ENCODE peak calls at places on chromosomes 4 and X, in six cellular contexts. G is suprapubic skin, Z is breast epithelium, Y is GM12878, T is transverse colon, S is esophagus muscularis mucosa. J is an unnamed sample.

GRCh38 chr4:7186081-7186480 is 6.3 kb upstream of the SORCS2 start:
- DNase-seq in G (peak; percentile 44), Z (peak; percentile 36), Y (no peak), T (no peak), S (no peak), J (no peak)

GRCh38 chr4:150130953-150131352 is 52.7 kb downstream of the DCLK2 start:
- DNase-seq in G (no peak), Z (no peak), Y (no peak), T (no peak), S (no peak), J (no peak)

GRCh38 chr4:144611850-144612249 is 34.1 kb upstream of the HHIP start:
- DNase-seq in G (no peak), Z (no peak), Y (no peak), T (peak; percentile 9), S (no peak), J (no peak)

GRCh38 chrX:49993661-49994060 is 71.3 kb downstream of the CLCN5 start:
- DNase-seq in G (no peak), Z (no peak), Y (no peak), T (no peak), S (no peak), J (no peak)

GRCh38 chr4:149498246-149498645 is 317.4 kb downstream of the IQCM start:
- DNase-seq in G (no peak), Z (no peak), Y (no peak), T (no peak), S (no peak), J (no peak)

GRCh38 chrX:149871940-149872339 is 9.0 kb upstream of the MAGEA8 start:
- DNase-seq in G (no peak), Z (peak; percentile 62), Y (peak; percentile 13), T (peak; percentile 32), S (no peak), J (no peak)

GRCh38 chrX:9396930-9397329 is 67.9 kb upstream of the TBL1X start:
- DNase-seq in G (no peak), Z (no peak), Y (no peak), T (no peak), S (no peak), J (no peak)

GRCh38 chrX:40868868-40869267 is 133.5 kb upstream of the MED14 start:
- DNase-seq in G (no peak), Z (no peak), Y (no peak), T (no peak), S (no peak), J (no peak)

GRCh38 chr4:104860227-104861123 is 286.2 kb upstream of the TET2 start:
- DNase-seq in G (no peak), Z (no peak), Y (peak; percentile 72), T (peak; percentile 49), S (no peak), J (no peak)

GRCh38 chrX:45036161-45036560 is 163.2 kb downstream of the KDM6A start:
- DNase-seq in G (no peak), Z (no peak), Y (no peak), T (no peak), S (no peak), J (no peak)

GRCh38 chrX:96440941-96441340 is 243.7 kb upstream of the DIAPH2 start:
- DNase-seq in G (no peak), Z (no peak), Y (no peak), T (no peak), S (no peak), J (no peak)

GRCh38 chr4:159483110-159483509 is 380.2 kb downstream of the RAPGEF2 start:
- DNase-seq in G (no peak), Z (no peak), Y (no peak), T (no peak), S (no peak), J (no peak)
- TF ChIP-seq POLR2A in G (no peak), Z (no peak), Y (no peak), T (no peak), S (no peak), J (no peak)

DNA sequence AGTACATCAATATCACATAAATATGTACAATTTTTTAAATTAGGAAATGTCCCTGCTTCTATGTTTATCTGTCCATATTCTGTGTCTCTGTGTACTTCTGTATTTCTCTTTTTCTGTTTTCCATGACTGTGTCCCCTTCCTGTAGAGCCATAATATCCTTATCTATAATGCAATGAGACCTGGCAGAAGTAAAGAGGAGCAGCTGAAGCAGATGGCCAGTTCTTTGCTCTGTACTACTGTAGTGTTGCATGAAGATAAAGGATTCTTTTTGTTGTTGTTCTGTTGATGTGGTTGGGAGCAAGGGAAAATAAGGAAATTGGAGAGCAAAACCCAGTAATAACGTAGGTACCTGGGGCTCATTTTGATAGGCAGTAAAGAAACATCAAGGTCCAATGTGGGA is 301.7 kb downstream of the ADGRL3 start:
- DNase-seq in G (no peak), Z (no peak), Y (no peak), T (no peak), S (no peak), J (no peak)
- H3K36me3 ChIP-seq in G (no peaks in the 10 kb centered on the region), Z (no peaks in the 10 kb centered on the region), Y (no peaks in the 10 kb centered on the region), T (no peaks in the 10 kb centered on the region), S (no peaks in the 10 kb centered on the region), J (no peaks in the 10 kb centered on the region)

GRCh38 chr4:2433609-2434350 is 15.0 kb downstream of the CFAP99 start:
- DNase-seq in G (no peak), Z (no peak), Y (no peak), T (no peak), S (no peak), J (no peak)

GRCh38 chr4:2434420-2434819 is 15.7 kb downstream of the CFAP99 start:
- DNase-seq in G (no peak), Z (no peak), Y (no peak), T (no peak), S (no peak), J (no peak)

GRCh38 chr4:2428496-2429213 is 9.9 kb downstream of the CFAP99 start:
- DNase-seq in G (no peak), Z (no peak), Y (no peak), T (no peak), S (no peak), J (no peak)

GRCh38 chr4:2432991-2433530 is 14.3 kb downstream of the CFAP99 start:
- DNase-seq in G (no peak), Z (no peak), Y (no peak), T (no peak), S (no peak), J (no peak)

GRCh38 chr4:2432004-2432403 is 13.2 kb downstream of the CFAP99 start:
- DNase-seq in G (no peak), Z (no peak), Y (no peak), T (no peak), S (no peak), J (no peak)
- H3K4me1 ChIP-seq in G (no peaks in the 10 kb centered on the region), Z (no peaks in the 10 kb centered on the region), Y (no peaks in the 10 kb centered on the region), T (no peaks in the 10 kb centered on the region), S (no peaks in the 10 kb centered on the region), J (no peaks in the 10 kb centered on the region)

GRCh38 chr4:101347267-101347556 is at the start of gene PPP3CA:
- DNase-seq in G (no peak), Z (no peak), Y (no peak), T (no peak), S (no peak), J (no peak)
- TF ChIP-seq POLR2A in G (no peak), Z (no peak), Y (peak; percentile 35), T (no peak), S (peak; percentile 43), J (no peak)